ENCODE peak calls at places on chromosomes 5 and 9, in eight cellular contexts. P, V, C, M, B, Z, T and Y are unnamed samples.
A peak's percentile ranks its signal among the peaks of the same experiment; 100 is the strongest.

GRCh38 chr9:137176302-137177182 is 4.7 kb upstream of the TMEM210 start:
- DNase-seq in V (no peak), M (peak; percentile 15), T (peak; percentile 52), C (no peak), P (no peak), B (no peak), Z (peak; percentile 26), Y (peak; percentile 2)

GRCh38 chr9:72979405-72980100 is 26.7 kb upstream of the ALDH1A1 start:
- DNase-seq in V (no peak), C (no peak), P (no peak), T (no peak), B (peak; percentile 46), Z (no peak), M (no peak), Y (no peak)

GRCh38 chr9:137217276-137218211 is 4.5 kb downstream of the RNF208 start:
- DNase-seq in T (peak; percentile 75), P (no peak), B (peak; percentile 45), C (no peak), M (no peak), V (no peak), Z (no peak), Y (peak; percentile 77)

GRCh38 chr9:3569529-3569928 is 43.7 kb upstream of the RFX3 start:
- DNase-seq in P (no peak), V (no peak), M (no peak), Z (no peak), T (no peak), B (no peak), C (no peak), Y (no peak)

GRCh38 chr9:4879098-4879497 is 86.4 kb downstream of the RCL1 start:
- DNase-seq in C (no peak), M (no peak), Z (no peak), V (no peak), T (no peak), P (no peak), B (no peak), Y (no peak)

GRCh38 chr5:139863855-139864558 is 68.4 kb downstream of the PSD2 start:
- DNase-seq in Z (peak; percentile 59), C (no peak), M (peak; percentile 29), B (peak; percentile 66), V (peak; percentile 50), P (no peak), T (peak; percentile 52), Y (peak; percentile 3)

GRCh38 chr9:80076105-80076504 is 504.3 kb downstream of the TLE4 start:
- DNase-seq in P (no peak), B (no peak), M (no peak), V (no peak), T (no peak), Z (no peak), C (no peak), Y (no peak)

GRCh38 chr5:65229841-65230240 is 251.9 kb downstream of the ADAMTS6 start:
- DNase-seq in B (no peak), M (no peak), P (no peak), C (no peak), V (no peak), Z (no peak), T (no peak), Y (no peak)

GRCh38 chr9:4079346-4079745 is 220.5 kb downstream of the GLIS3 start:
- DNase-seq in B (no peak), P (no peak), T (no peak), V (no peak), Z (no peak), M (no peak), C (no peak), Y (no peak)

GRCh38 chr5:139952464-139953070 is 90.5 kb downstream of the NRG2 start:
- DNase-seq in P (no peak), C (no peak), M (no peak), B (no peak), T (no peak), Z (no peak), V (no peak), Y (peak; percentile 14)

GRCh38 chr9:123373941-123374340 is 17.9 kb downstream of the CRB2 start:
- DNase-seq in P (no peak), M (no peak), V (no peak), Z (no peak), B (no peak), C (no peak), T (no peak), Y (no peak)

GRCh38 chr5:97624861-97625260 is 441.8 kb upstream of the RIOK2 start:
- DNase-seq in M (no peak), T (no peak), Z (no peak), V (no peak), P (no peak), C (no peak), B (no peak), Y (no peak)

GRCh38 chr5:113325054-113325453 is 109.7 kb downstream of the TSSK1B start:
- DNase-seq in P (no peak), M (no peak), B (no peak), Z (no peak), C (no peak), T (peak; percentile 73), V (no peak), Y (no peak)

GRCh38 chr5:180343846-180344327 is 9.2 kb downstream of the GFPT2 start:
- DNase-seq in P (no peak), C (no peak), B (no peak), M (no peak), V (no peak), Z (peak; percentile 76), T (no peak), Y (no peak)

GRCh38 chr9:85900504-85901201 is 40.3 kb upstream of the NAA35 start:
- DNase-seq in P (no peak), B (peak; percentile 28), T (peak; percentile 37), V (peak; percentile 44), M (no peak), C (no peak), Z (peak; percentile 47), Y (peak; percentile 1)

GRCh38 chr5:65334077-65334476 is 147.6 kb downstream of the ADAMTS6 start:
- DNase-seq in B (peak; percentile 42), V (no peak), Z (no peak), M (peak; percentile 23), C (no peak), P (peak; percentile 25), T (peak; percentile 55), Y (peak; percentile 73)

GRCh38 chr9:120303519-120303918 is 276.4 kb downstream of the CDK5RAP2 start:
- DNase-seq in B (no peak), P (no peak), V (no peak), C (no peak), M (no peak), Z (no peak), T (no peak), Y (no peak)

GRCh38 chr5:153969563-153969895 is 69.2 kb downstream of the FAM114A2 start:
- DNase-seq in M (no peak), Z (no peak), V (no peak), B (no peak), T (no peak), C (no peak), P (no peak), Y (no peak)

GRCh38 chr9:86968258-86968920 is 21.1 kb upstream of the GAS1 start:
- DNase-seq in B (no peak), C (no peak), Z (no peak), V (no peak), M (no peak), P (no peak), T (no peak), Y (no peak)

GRCh38 chr5:76256116-76256889 is 146.8 kb upstream of the IQGAP2 start:
- DNase-seq in M (no peak), B (peak; percentile 81), P (no peak), C (no peak), Z (peak; percentile 77), V (no peak), T (peak; percentile 80), Y (peak; percentile 0)

GRCh38 chr9:136029556-136029955 is 65.5 kb downstream of the NACC2 start:
- DNase-seq in B (no peak), C (no peak), M (no peak), V (no peak), Z (no peak), P (no peak), T (no peak), Y (no peak)

GRCh38 chr5:122089096-122089495 is 11.0 kb upstream of the LOX start:
- DNase-seq in T (no peak), P (no peak), Z (no peak), M (no peak), V (no peak), B (no peak), C (no peak), Y (no peak)

GRCh38 chr9:136220017-136220729 is 15.2 kb upstream of the LHX3 start:
- DNase-seq in B (no peak), Z (peak; percentile 24), P (no peak), C (no peak), M (no peak), V (no peak), T (peak; percentile 27), Y (no peak)

GRCh38 chr9:96554326-96554725 is 65.3 kb downstream of the CDC14B start:
- DNase-seq in M (no peak), T (peak; percentile 13), P (no peak), Z (peak; percentile 8), C (no peak), B (no peak), V (no peak), Y (no peak)

GRCh38 chr9:127397722-127398647 is 1.0 kb downstream of the SLC2A8 start:
- DNase-seq in C (no peak), P (no peak), V (no peak), M (peak; percentile 6), Z (peak; percentile 25), B (peak; percentile 46), T (peak; percentile 55), Y (no peak)

GRCh38 chr9:124834586-124834985 is 18.7 kb upstream of the WDR38 start:
- DNase-seq in P (no peak), V (no peak), B (peak; percentile 87), T (peak; percentile 94), M (no peak), Z (peak; percentile 70), C (no peak), Y (no peak)